ENCODE peak calls at places on chromosomes 13 and 19, in four cellular contexts. One of them, this sample, is unnamed.

GRCh38 chr13:49669735-49670309 is 21.5 kb downstream of the EBPL start:
- DNase-seq in epithelial cell of esophagus: peak; percentile 74
- DNase-seq in IMR-90: peak; percentile 81
- DNase-seq in heart left ventricle: peak; percentile 49
- DNase-seq in this sample: peak; percentile 65

GRCh38 chr19:12194827-12195500 is 32.1 kb downstream of the ZNF136 start:
- DNase-seq in heart left ventricle: peak; percentile 92
- DNase-seq in epithelial cell of esophagus: peak; percentile 80
- DNase-seq in IMR-90: peak; percentile 6
- DNase-seq in this sample: peak; percentile 26

GRCh38 chr13:98476106-98476505 is 100.8 kb downstream of the STK24 start:
- DNase-seq in IMR-90: no peak
- DNase-seq in heart left ventricle: no peak
- DNase-seq in epithelial cell of esophagus: no peak
- DNase-seq in this sample: no peak

GRCh38 chr19:51398096-51398704 is 7.8 kb upstream of the C19orf84 start:
- DNase-seq in IMR-90: peak; percentile 18
- DNase-seq in heart left ventricle: no peak
- DNase-seq in epithelial cell of esophagus: peak; percentile 27
- DNase-seq in this sample: peak; percentile 36

GRCh38 chr13:41199526-41199925 is 5.2 kb upstream of the KBTBD7 start:
- DNase-seq in epithelial cell of esophagus: no peak
- DNase-seq in heart left ventricle: no peak
- DNase-seq in IMR-90: no peak
- DNase-seq in this sample: no peak

GRCh38 chr13:44030615-44031014 is 150.9 kb downstream of the LACC1 start:
- DNase-seq in epithelial cell of esophagus: no peak
- DNase-seq in IMR-90: no peak
- DNase-seq in heart left ventricle: no peak
- DNase-seq in this sample: no peak

GRCh38 chr19:57746580-57747471 is at the start of gene ZNF776:
- DNase-seq in epithelial cell of esophagus: peak; percentile 95
- DNase-seq in heart left ventricle: peak; percentile 89
- DNase-seq in IMR-90: peak; percentile 89
- DNase-seq in this sample: peak; percentile 89

GRCh38 chr19:8665468-8666213 is 33.0 kb downstream of the ACTL9 start:
- DNase-seq in IMR-90: no peak
- DNase-seq in heart left ventricle: no peak
- DNase-seq in epithelial cell of esophagus: no peak
- DNase-seq in this sample: no peak

GRCh38 chr19:52871466-52871865 is 14.0 kb upstream of the ZNF468 start:
- DNase-seq in heart left ventricle: no peak
- DNase-seq in epithelial cell of esophagus: no peak
- DNase-seq in IMR-90: no peak
- DNase-seq in this sample: no peak

GRCh38 chr13:46176756-46177155 is 5.2 kb downstream of the LCP1 start:
- DNase-seq in IMR-90: no peak
- DNase-seq in epithelial cell of esophagus: no peak
- DNase-seq in heart left ventricle: no peak
- DNase-seq in this sample: no peak

GRCh38 chr13:26300140-26300539 is 46.2 kb downstream of the CDK8 start:
- DNase-seq in heart left ventricle: no peak
- DNase-seq in epithelial cell of esophagus: peak; percentile 70
- DNase-seq in IMR-90: peak; percentile 86
- DNase-seq in this sample: peak; percentile 31

DNA sequence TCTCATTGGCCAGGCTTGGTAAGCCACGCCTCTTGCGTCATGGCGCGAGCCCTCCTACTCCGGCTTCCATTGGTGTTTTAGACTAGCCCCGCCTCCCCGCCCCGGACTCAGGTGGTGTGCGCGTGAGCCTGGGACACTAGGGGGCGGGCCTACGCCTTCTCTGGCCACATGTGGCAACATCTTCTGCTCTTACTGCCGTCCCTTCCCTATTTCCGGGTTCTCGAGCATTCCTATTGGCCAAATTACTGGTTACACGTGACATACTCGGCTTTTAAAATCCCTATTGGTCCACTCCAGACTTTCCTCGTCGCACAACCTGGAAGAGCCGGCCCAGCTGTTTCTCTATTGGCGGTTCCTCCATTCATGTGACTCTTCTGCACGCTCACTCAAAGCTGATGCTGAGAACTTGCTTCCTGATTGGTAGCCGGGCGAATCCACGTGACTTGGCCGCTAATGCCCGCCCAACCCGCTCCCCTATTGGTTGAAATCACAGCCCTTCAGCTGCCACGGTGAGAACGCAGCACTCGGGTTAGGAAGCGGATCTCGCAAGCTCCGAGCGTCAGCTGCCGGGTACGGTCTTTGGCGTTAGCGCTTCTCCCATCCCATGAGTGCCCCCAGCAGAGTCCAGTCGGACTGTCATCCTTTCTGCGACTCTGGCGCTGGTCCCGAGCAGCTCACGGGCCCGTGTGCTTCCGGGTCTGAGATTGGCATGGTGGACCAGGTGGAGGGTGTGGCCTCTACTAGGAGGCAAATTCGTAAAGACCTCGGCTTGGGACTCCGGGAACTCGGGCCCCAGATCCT is at the start of gene BLOC1S3:
- DNase-seq in heart left ventricle: peak; percentile 100
- DNase-seq in epithelial cell of esophagus: peak; percentile 100
- DNase-seq in IMR-90: peak; percentile 100
- DNase-seq in this sample: peak; percentile 100
- TF ChIP-seq CTCF in heart left ventricle: peak; percentile 24
- TF ChIP-seq CTCF in epithelial cell of esophagus: peak; percentile 48
- TF ChIP-seq CTCF in IMR-90: peak; percentile 55
- TF ChIP-seq CTCF in this sample: peak; percentile 40

DNA sequence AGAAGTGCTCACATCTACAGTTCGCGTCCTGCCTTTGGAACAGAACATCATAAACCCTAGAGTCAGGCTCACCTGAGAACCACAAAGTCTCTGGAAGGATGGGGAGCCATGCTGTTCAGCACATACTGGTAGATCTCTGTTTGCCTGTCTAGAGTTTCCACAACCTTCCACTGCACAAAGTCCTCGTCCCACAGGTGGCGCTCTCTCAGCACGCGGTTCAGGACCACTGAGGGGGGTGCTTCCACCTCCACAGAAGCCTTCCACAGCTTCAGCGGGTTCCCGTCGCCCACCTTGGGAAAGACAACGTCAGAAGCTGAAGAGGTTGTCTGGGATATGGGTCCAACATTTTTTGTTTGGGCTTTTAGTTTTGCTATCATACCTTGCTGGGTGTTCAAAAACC is 93.6 kb downstream of the KL start:
- DNase-seq in heart left ventricle: no peak
- DNase-seq in IMR-90: no peak
- DNase-seq in epithelial cell of esophagus: no peak
- DNase-seq in this sample: no peak
- H3K4me3 ChIP-seq in heart left ventricle: no peak overlapping the region
- H3K4me3 ChIP-seq in IMR-90: no peak overlapping the region
- H3K4me3 ChIP-seq in epithelial cell of esophagus: no peak overlapping the region
- H3K4me3 ChIP-seq in this sample: no peak overlapping the region

DNA sequence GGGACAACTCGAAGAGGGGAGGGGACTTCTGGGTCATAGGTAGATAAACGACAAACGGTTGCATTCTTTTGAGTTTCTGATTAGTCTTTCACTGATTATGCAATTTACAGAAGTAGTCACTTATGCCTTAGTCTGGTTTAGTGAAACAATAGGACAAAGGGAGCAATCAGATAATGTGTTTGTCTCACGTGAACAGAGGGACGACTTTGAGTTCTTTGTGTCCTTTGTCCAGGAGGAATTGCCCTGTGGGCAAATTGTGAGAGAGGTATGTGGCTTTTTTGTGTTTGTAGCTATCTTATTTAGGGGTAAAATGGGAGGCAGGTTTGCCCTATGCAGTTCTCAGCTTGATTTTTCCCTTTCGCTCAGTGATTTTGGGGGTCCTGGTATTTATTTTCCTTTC is 362.9 kb upstream of the PCDH20 start:
- DNase-seq in IMR-90: no peak
- DNase-seq in heart left ventricle: no peak
- DNase-seq in epithelial cell of esophagus: no peak
- DNase-seq in this sample: no peak
- TF ChIP-seq CTCF in IMR-90: no peak
- TF ChIP-seq CTCF in heart left ventricle: no peak
- TF ChIP-seq CTCF in epithelial cell of esophagus: no peak
- TF ChIP-seq CTCF in this sample: no peak

DNA sequence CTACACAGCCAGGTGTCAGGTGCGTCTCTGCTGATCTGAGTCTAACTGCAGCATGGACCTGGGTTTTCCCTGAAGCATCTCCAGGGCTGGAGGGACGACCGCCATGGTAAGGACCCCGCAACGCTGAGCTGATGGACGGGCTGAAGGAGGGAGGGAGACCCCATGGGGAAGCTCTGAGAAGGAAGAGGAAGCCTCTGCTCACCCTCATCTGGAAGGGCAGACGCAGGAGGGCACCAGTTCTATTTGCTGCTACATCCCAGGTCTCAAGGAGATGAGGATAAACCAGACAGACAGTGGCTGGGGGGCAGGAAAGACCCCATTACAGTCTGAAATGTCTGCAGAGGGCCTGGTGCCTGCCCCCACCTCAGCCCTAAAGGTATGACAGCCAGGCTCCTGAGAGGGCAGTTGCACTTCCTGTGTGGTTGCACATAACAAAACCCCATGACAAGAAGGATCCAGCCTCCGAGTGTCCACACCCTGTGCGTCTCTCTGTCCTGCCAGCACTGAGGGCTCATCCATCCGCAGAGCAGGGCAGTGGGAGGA is at the start of gene LILRA2:
- DNase-seq in IMR-90: no peak
- DNase-seq in epithelial cell of esophagus: no peak
- DNase-seq in heart left ventricle: no peak
- DNase-seq in this sample: no peak
- H3K4me3 ChIP-seq in IMR-90: no peak within 1 kb of the TSS
- H3K4me3 ChIP-seq in epithelial cell of esophagus: no peak within 1 kb of the TSS
- H3K4me3 ChIP-seq in heart left ventricle: no peak within 1 kb of the TSS
- H3K4me3 ChIP-seq in this sample: no peak within 1 kb of the TSS